ENCODE peak calls at places on chromosomes 4 and X, in eight cellular contexts. H is lower lobe of right lung; R is psoas muscle; B is CD8-positive, alpha-beta memory T cell; I is keratinocyte; E is substantia nigra; Z is mammary epithelial cell; X is DND-41. M is an unnamed sample.

GRCh38 chr4:74283614-74284013 is 24.7 kb upstream of the EPGN start:
- DNase-seq in H (no peak), R (no peak), B (no peak), I (peak; percentile 83), E (no peak), Z (peak; percentile 97), X (no peak), M (no peak)

GRCh38 chrX:110131031-110131430 is 128.1 kb downstream of the TMEM164 start:
- DNase-seq in H (no peak), R (no peak), B (no peak), I (no peak), E (no peak), Z (no peak), X (no peak), M (no peak)

GRCh38 chr4:141686146-141686775 is 49.9 kb downstream of the IL15 start:
- DNase-seq in H (no peak), R (no peak), B (no peak), I (no peak), E (no peak), Z (peak; percentile 74), X (no peak), M (no peak)

GRCh38 chr4:89586864-89587263 is 250.1 kb downstream of the SNCA start:
- DNase-seq in H (no peak), R (no peak), B (no peak), I (no peak), E (no peak), Z (no peak), X (no peak), M (no peak)

GRCh38 chr4:189974056-189974455 is 33.4 kb downstream of the FRG1 start:
- DNase-seq in H (no peak), R (no peak), B (no peak), I (no peak), E (no peak), Z (no peak), X (no peak), M (no peak)

GRCh38 chr4:48033825-48034413 is 17.3 kb downstream of the NIPAL1 start:
- DNase-seq in H (no peak), R (no peak), B (peak; percentile 48), I (peak; percentile 17), E (no peak), Z (peak; percentile 34), X (peak; percentile 23), M (no peak)

GRCh38 chrX:23228950-23229448 is 105.7 kb upstream of the PTCHD1 start:
- DNase-seq in H (no peak), R (no peak), B (no peak), I (no peak), E (no peak), Z (no peak), X (no peak), M (peak; percentile 33)

GRCh38 chrX:133985164-133986007 is at the start of gene GPC3:
- DNase-seq in H (peak; percentile 41), R (peak; percentile 55), B (peak; percentile 34), I (no peak), E (no peak), Z (peak; percentile 2), X (peak; percentile 65), M (peak; percentile 70)

GRCh38 chr4:1207157-1207470 is 34.7 kb upstream of the SPON2 start:
- DNase-seq in H (peak; percentile 43), R (peak; percentile 35), B (no peak), I (no peak), E (no peak), Z (no peak), X (no peak), M (peak; percentile 51)

GRCh38 chr4:180665481-180665880 is 1577.7 kb upstream of the TENM3 start:
- DNase-seq in H (no peak), R (no peak), B (no peak), I (no peak), E (no peak), Z (no peak), X (no peak), M (no peak)

GRCh38 chrX:47143894-47144625 is 442 bp downstream of the NDUFB11 start:
- DNase-seq in H (peak; percentile 51), R (peak; percentile 76), B (no peak), I (no peak), E (peak; percentile 32), Z (no peak), X (no peak), M (peak; percentile 65)

GRCh38 chrX:6244666-6245065 is 16.0 kb upstream of the NLGN4X start:
- DNase-seq in H (no peak), R (no peak), B (no peak), I (no peak), E (no peak), Z (no peak), X (no peak), M (no peak)

GRCh38 chr4:156815717-156816319 is 155.8 kb downstream of the PDGFC start:
- DNase-seq in H (no peak), R (no peak), B (no peak), I (no peak), E (no peak), Z (no peak), X (no peak), M (no peak)

DNA sequence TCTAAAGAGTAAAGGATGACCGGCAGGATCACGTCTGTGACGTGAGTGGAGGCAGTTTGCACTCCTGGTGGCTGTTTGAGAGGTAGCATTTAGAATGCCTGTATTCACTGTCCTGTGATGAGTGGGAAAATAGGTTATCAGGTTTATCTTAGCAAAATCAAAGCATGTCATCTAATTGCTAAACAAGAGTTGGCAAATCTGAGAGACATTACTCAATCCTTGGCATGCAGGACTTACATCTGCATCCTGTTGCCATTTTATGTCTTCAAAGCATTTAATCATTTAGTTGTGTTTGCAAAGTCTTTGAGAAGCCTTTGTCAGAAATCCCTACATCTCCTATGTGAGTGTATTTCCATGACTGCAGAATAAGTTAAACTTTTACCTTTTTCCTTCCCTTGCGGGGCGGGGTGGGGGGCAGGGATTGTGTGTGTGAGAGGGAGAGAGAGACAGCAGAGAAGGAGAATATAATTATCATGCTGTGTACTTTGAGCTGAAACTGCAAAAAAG is 41.4 kb upstream of the MSANTD1 start:
- DNase-seq in H (no peak), R (no peak), B (no peak), I (no peak), E (no peak), Z (no peak), X (no peak), M (no peak)
- H3K27ac ChIP-seq in H (no peak overlapping the region), R (no peak overlapping the region), B (no peak overlapping the region), I (no peak overlapping the region), E (no peak overlapping the region), Z (no peak overlapping the region), X (no peak overlapping the region), M (no peak overlapping the region)

GRCh38 chr4:4876945-4877661 is 17.6 kb downstream of the MSX1 start:
- DNase-seq in H (no peak), R (no peak), B (no peak), I (no peak), E (no peak), Z (no peak), X (no peak), M (no peak)

GRCh38 chr4:4881432-4881831 is 22.0 kb downstream of the MSX1 start:
- DNase-seq in H (no peak), R (no peak), B (no peak), I (no peak), E (no peak), Z (no peak), X (no peak), M (no peak)

GRCh38 chr4:4884611-4885010 is 25.1 kb downstream of the MSX1 start:
- DNase-seq in H (no peak), R (no peak), B (no peak), I (no peak), E (no peak), Z (no peak), X (no peak), M (no peak)

GRCh38 chr4:4875611-4876010 is 16.1 kb downstream of the MSX1 start:
- DNase-seq in H (no peak), R (no peak), B (no peak), I (no peak), E (no peak), Z (no peak), X (no peak), M (no peak)

GRCh38 chr4:4880492-4880891 is 21.0 kb downstream of the MSX1 start:
- DNase-seq in H (no peak), R (no peak), B (no peak), I (no peak), E (no peak), Z (no peak), X (no peak), M (no peak)
- H3K27ac ChIP-seq in H (no peak overlapping the region), R (no peak overlapping the region), B (no peak overlapping the region), I (no peak overlapping the region), E (no peak overlapping the region), Z (no peak overlapping the region), X (no peak overlapping the region), M (no peak overlapping the region)

GRCh38 chr4:174523003-174523693 is 860 bp upstream of the HPGD start:
- DNase-seq in H (no peak), R (no peak), B (no peak), I (no peak), E (no peak), Z (no peak), X (no peak), M (peak; percentile 8)

GRCh38 chr4:174524242-174524641 is 2.0 kb upstream of the HPGD start:
- DNase-seq in H (no peak), R (no peak), B (no peak), I (no peak), E (no peak), Z (no peak), X (no peak), M (no peak)

GRCh38 chr4:174520655-174521054 is 1.6 kb downstream of the HPGD start:
- DNase-seq in H (no peak), R (no peak), B (peak; percentile 5), I (no peak), E (no peak), Z (no peak), X (no peak), M (no peak)

GRCh38 chr4:174522183-174523002 is at the start of gene HPGD:
- DNase-seq in H (peak; percentile 88), R (peak; percentile 74), B (peak; percentile 70), I (no peak), E (no peak), Z (peak; percentile 20), X (no peak), M (peak; percentile 74)

GRCh38 chr4:174521800-174522182 is 497 bp downstream of the HPGD start:
- DNase-seq in H (peak; percentile 55), R (peak; percentile 52), B (peak; percentile 22), I (no peak), E (no peak), Z (peak; percentile 22), X (no peak), M (no peak)
- H3K27ac ChIP-seq in H (peak overlapping the region; percentile 87), R (no peak overlapping the region), B (no peak overlapping the region), I (no peak overlapping the region), E (no peak overlapping the region), Z (no peak overlapping the region), X (no peak overlapping the region), M (no peak overlapping the region)

GRCh38 chrX:16039834-16040233 is 83.5 kb upstream of the GRPR start:
- DNase-seq in H (no peak), R (no peak), B (no peak), I (no peak), E (no peak), Z (no peak), X (no peak), M (no peak)

GRCh38 chrX:16039363-16039762 is 84.0 kb upstream of the GRPR start:
- DNase-seq in H (no peak), R (no peak), B (no peak), I (no peak), E (no peak), Z (no peak), X (no peak), M (no peak)

DNA sequence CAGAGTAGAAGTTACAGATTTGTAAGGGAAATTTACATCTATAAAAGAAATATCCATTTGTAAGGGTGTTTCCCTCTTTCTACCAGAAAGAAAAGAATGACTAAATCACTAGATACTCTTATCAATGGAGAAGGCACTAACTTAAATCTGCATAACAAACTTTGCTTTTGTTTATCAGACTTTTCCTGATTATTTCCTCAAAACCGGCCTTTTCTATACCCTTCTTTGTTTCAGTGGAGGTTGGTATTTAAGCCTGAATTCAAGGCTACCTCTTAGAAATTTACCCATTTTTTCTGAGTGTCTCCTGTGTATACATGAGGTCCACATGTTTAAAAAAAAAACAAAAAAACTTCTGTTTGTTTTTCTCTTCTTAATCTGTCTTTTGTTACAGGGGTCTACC is 80.4 kb upstream of the GRPR start:
- DNase-seq in H (no peak), R (no peak), B (no peak), I (no peak), E (no peak), Z (no peak), X (no peak), M (no peak)
- H3K27ac ChIP-seq in H (no peak overlapping the region), R (no peak overlapping the region), B (no peak overlapping the region), I (no peak overlapping the region), E (no peak overlapping the region), Z (no peak overlapping the region), X (no peak overlapping the region), M (no peak overlapping the region)

M was measured in right cardiac atrium.